ENCODE peak calls at places on chromosomes 11 and 22, in ten cellular contexts. G is GM12891, K is adrenal gland, F is endothelial cell of umbilical vein, C is NB4, W is A549, S is lower leg skin, L is Peyer's patch, O is HCT116, Z is H54. H is an unnamed sample.

GRCh38 chr22:39689421-39689820 is 118.9 kb downstream of the CACNA1I start:
- DNase-seq in G (no peak), K (no peak), F (no peak), C (no peak), W (no peak), S (no peak), L (no peak), O (no peak), Z (no peak), H (no peak)

GRCh38 chr11:56331861-56332491 is 13.9 kb upstream of the OR8K1 start:
- DNase-seq in G (no peak), K (no peak), F (no peak), C (no peak), W (no peak), S (no peak), L (no peak), O (no peak), Z (no peak), H (no peak)

GRCh38 chr22:24429411-24430365 is 2.3 kb downstream of the ADORA2A start:
- DNase-seq in G (no peak), K (no peak), F (peak; percentile 24), C (peak; percentile 76), W (no peak), S (no peak), L (peak; percentile 50), O (no peak), Z (no peak), H (no peak)

GRCh38 chr11:12275818-12276217 is 101.6 kb upstream of the PARVA start:
- DNase-seq in G (no peak), K (no peak), F (no peak), C (no peak), W (no peak), S (no peak), L (no peak), O (no peak), Z (no peak), H (no peak)

GRCh38 chr11:126930100-126930841 is 70.3 kb downstream of the KIRREL3 start:
- DNase-seq in G (no peak), K (no peak), F (no peak), C (peak; percentile 48), W (no peak), S (no peak), L (no peak), O (no peak), Z (no peak), H (no peak)

GRCh38 chr22:29307658-29308147 is 1.3 kb downstream of the GAS2L1 start:
- DNase-seq in G (no peak), K (no peak), F (no peak), C (peak; percentile 31), W (no peak), S (no peak), L (no peak), O (no peak), Z (no peak), H (peak; percentile 68)

GRCh38 chr11:119671561-119672015 is 57.4 kb downstream of the NECTIN1 start:
- DNase-seq in G (no peak), K (peak; percentile 22), F (peak; percentile 31), C (no peak), W (no peak), S (no peak), L (no peak), O (no peak), Z (no peak), H (no peak)

GRCh38 chr11:1393038-1393710 is 3.4 kb downstream of the BRSK2 start:
- DNase-seq in G (no peak), K (no peak), F (no peak), C (no peak), W (no peak), S (no peak), L (no peak), O (no peak), Z (no peak), H (no peak)

DNA sequence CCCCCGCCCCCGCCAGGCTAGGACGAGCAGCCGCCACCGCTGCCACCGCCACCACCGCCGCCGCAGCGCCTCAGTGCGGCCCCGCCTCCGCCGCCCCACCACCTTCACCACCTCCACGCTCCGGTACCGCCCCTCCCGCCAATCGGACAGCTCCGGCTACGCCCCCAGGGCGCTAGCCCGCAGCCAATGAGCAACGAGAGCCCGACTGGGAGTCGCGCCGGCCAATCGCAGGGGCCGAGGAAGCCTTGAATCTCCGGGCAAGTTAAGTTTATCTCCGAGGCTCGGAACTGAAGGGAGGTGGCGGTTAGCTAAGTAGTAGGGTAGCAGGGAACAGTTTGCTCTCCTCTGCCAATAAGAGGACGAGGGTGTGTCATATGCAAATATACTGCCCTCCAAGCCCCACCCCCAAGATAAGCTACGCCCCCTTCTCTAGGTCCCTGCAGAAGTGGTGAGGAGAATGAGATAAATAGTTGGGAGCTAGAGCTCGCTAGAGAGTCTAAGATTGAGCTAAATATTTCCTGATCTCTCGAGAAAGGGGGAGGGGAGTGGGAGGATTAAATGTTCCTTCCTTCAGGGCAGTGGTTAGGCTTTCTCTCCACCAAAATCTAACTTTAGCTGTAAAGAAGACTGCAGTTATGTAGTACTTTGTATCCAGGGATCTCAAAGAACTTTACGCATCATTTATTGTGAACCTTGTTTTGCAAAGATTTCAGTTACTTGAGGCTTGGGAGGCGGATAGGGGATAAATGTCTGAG is at the start of gene SESN3:
- DNase-seq in G (peak; percentile 78), K (peak; percentile 99), F (peak; percentile 99), C (peak; percentile 100), W (peak; percentile 71), S (peak; percentile 99), L (peak; percentile 99), O (peak; percentile 87), Z (peak; percentile 26), H (peak; percentile 99)
- TF ChIP-seq POLR2A in G (peak; percentile 86), K (peak; percentile 96), F (no peak), C (peak; percentile 84), W (peak; percentile 65), S (no peak), L (no peak), O (no peak), Z (no peak), H (peak; percentile 76)

GRCh38 chr11:45820211-45820857 is 15.4 kb downstream of the SLC35C1 start:
- DNase-seq in G (no peak), K (no peak), F (no peak), C (no peak), W (no peak), S (no peak), L (no peak), O (no peak), Z (no peak), H (no peak)

GRCh38 chr11:45818961-45819605 is 14.1 kb downstream of the SLC35C1 start:
- DNase-seq in G (no peak), K (no peak), F (no peak), C (no peak), W (no peak), S (no peak), L (no peak), O (no peak), Z (no peak), H (no peak)

GRCh38 chr11:45817191-45817590 is 12.2 kb downstream of the SLC35C1 start:
- DNase-seq in G (peak; percentile 53), K (no peak), F (no peak), C (no peak), W (no peak), S (no peak), L (no peak), O (no peak), Z (no peak), H (no peak)

GRCh38 chr11:45815747-45816146 is 10.8 kb downstream of the SLC35C1 start:
- DNase-seq in G (no peak), K (no peak), F (no peak), C (peak; percentile 35), W (peak; percentile 58), S (no peak), L (no peak), O (no peak), Z (peak; percentile 63), H (no peak)

DNA sequence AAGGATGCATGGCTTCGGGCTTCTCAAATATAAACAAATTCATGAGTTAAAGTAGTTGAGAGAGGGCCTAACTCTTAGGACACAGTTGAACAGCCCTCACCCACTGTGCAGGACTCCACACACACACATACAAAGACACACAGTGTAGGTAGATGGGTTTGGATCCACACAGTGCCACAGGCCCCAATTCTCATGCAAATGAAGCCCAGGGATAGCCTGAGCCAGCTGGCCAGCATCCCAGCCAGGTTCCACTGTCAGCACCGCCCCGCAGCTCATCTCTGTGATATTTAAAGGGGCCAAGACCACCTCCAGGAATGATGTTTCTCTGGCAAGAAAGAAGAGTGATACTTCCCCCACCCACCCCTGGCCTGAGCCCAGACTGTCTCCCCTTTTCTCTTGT is 11.7 kb downstream of the SLC35C1 start:
- DNase-seq in G (no peak), K (no peak), F (no peak), C (no peak), W (no peak), S (no peak), L (no peak), O (no peak), Z (no peak), H (no peak)
- TF ChIP-seq POLR2A in G (no peak), K (no peak), F (no peak), C (no peak), W (no peak), S (no peak), L (no peak), O (no peak), Z (no peak), H (no peak)

DNA sequence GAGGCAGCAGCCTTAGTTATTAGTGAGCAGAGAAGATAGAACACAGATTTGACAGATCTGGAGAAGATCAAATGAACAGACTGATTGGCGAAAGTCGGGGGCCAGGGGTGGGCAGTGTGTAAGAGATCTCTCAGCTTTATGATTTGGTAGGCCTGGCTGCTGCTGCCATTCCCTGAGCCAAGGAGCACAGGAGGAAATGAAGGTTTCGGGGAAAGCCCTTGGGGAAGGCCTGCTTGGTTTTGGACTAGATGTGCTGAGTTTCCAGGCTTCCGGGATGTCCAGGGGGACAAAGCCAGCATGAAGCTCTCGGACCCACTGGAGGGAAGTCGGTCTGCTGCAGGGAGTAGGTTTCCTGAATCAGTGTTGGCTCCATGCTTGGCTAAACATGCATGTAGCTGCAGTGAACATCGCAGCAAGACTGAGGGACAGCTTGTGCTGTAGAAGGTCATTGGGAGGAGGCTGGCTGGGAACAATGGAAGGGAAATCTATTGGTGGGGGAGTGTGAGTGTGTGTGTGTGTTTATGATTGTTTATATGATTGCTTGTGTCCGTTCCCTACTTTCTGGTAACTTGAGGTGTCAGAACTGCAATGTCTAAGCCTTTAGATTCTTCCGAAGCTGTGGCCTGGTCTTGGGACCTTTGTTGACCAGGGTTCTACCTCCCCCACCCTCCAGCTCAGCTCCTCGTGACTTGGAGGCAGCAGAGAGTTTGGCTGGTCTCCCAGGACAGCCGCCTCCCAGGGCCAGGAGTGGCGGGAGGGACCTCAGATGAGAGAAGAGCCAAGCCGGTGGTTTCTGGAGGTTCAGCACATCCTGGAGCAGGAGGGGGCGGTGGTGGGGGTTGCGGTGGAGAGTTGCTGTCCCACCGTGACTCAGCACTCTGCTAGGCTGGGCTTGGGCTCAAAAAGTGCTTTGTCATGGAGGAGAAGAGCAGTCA is 4.0 kb upstream of the FTH1 start:
- DNase-seq in G (peak; percentile 50), K (peak; percentile 100), F (peak; percentile 99), C (peak; percentile 99), W (peak; percentile 88), S (peak; percentile 98), L (peak; percentile 90), O (peak; percentile 88), Z (peak; percentile 88), H (peak; percentile 99)
- TF ChIP-seq POLR2A in G (peak; percentile 70), K (peak; percentile 82), F (peak; percentile 72), C (no peak), W (no peak), S (no peak), L (peak; percentile 31), O (peak; percentile 43), Z (no peak), H (peak; percentile 87)

DNA sequence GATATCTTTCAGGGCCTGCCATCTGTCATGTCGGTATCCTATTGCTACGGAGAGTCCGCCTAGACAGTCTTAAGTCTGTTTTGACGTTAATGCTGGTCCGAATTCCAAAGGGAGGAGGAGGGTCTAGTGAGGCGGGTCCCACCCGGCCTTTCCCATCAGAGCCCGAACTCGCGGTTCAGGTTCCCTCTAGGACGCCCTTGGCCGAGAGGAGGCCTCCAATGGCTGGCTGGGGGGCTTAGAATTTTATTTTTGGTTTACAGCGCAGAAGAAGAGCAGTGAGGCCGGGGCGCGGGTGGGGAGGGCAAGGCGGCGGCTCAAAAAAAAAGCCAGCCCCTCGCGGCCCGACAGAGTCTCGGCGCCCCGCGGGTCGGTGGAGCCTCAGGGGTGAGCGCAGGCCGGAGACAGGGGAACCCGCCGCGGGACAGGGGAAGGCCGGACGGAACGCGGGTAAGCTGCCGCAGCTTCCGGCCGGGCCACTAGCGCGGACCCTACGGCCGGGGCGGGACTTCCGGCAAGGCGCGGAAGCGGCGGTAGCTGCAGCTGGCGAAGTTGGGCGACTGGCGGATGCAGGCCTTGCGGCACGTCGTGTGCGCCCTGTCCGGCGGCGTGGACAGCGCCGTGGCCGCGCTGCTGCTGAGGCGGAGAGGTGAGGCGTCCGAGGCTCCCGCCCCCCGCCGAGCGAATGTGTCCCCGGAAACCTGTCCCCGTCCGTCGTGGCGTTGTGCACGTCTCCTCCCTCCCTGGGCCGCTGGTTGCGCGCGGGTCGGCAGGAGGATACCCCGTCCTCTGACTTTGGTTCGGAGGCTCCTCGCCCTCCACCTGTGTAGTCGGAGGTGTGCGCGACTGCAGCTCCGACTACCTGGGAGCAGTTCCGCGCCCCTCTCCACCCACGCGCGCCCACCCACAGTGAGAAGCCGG is at the start of gene TRMU:
- DNase-seq in G (peak; percentile 99), K (peak; percentile 81), F (peak; percentile 84), C (peak; percentile 93), W (peak; percentile 85), S (peak; percentile 59), L (peak; percentile 90), O (peak; percentile 60), Z (peak; percentile 86), H (peak; percentile 92)
- TF ChIP-seq POLR2A in G (peak; percentile 81), K (peak; percentile 78), F (peak; percentile 79), C (peak; percentile 57), W (peak; percentile 85), S (no peak), L (peak; percentile 57), O (peak; percentile 66), Z (peak; percentile 82), H (peak; percentile 74)

H was measured in erythroblast.